ENCODE peak calls at places on chromosomes 5 and 9, in five cellular contexts. D is neuronal stem cell, S is H9, N is H1, H is trophoblast cell. R is an unnamed sample.

GRCh38 chr5:141388661-141389060 is 1.2 kb downstream of the PCDHGB4 start:
- DNase-seq in D (no peak), S (no peak), N (no peak), H (no peak), R (no peak)

GRCh38 chr5:63032343-63032742 is 453.7 kb downstream of the LRRC70 start:
- DNase-seq in D (no peak), S (no peak), N (no peak), H (no peak), R (no peak)

GRCh38 chr5:133459474-133460155 is 152.7 kb downstream of the FSTL4 start:
- DNase-seq in D (no peak), S (peak), N (no peak), H (no peak), R (no peak)

GRCh38 chr5:139104577-139105271 is 93.4 kb downstream of the SIL1 start:
- DNase-seq in D (no peak), S (peak), N (no peak), H (no peak), R (no peak)

GRCh38 chr5:59021286-59021673 is 438.4 kb downstream of the RAB3C start:
- DNase-seq in D (no peak), S (no peak), N (no peak), H (no peak), R (no peak)

GRCh38 chr5:91636351-91636750 is 253.2 kb upstream of the ARRDC3 start:
- DNase-seq in D (no peak), S (no peak), N (no peak), H (no peak), R (no peak)

GRCh38 chr5:15821506-15821905 is 321.5 kb downstream of the FBXL7 start:
- DNase-seq in D (no peak), S (no peak), N (no peak), H (no peak), R (peak)

GRCh38 chr5:176609724-176610429 is at the start of gene GPRIN1:
- DNase-seq in D (peak), S (peak), N (no peak), H (peak), R (peak)

GRCh38 chr5:135466178-135467050 is 14.3 kb upstream of the TIFAB start:
- DNase-seq in D (peak), S (peak), N (no peak), H (peak), R (peak)

GRCh38 chr9:76136986-76137385 is 246.5 kb downstream of the PCSK5 start:
- DNase-seq in D (no peak), S (no peak), N (no peak), H (peak), R (peak)

GRCh38 chr5:17772232-17772631 is 138.0 kb downstream of the TAF11L14 start:
- DNase-seq in D (no peak), S (no peak), N (no peak), H (no peak), R (no peak)

GRCh38 chr5:106152569-106152968 is 1518.2 kb downstream of the EFNA5 start:
- DNase-seq in D (no peak), S (no peak), N (no peak), H (no peak), R (no peak)
- H2BK12ac ChIP-seq in D (no peak), S (no peak), N (no peak), H (no peak), R (no peak)

DNA sequence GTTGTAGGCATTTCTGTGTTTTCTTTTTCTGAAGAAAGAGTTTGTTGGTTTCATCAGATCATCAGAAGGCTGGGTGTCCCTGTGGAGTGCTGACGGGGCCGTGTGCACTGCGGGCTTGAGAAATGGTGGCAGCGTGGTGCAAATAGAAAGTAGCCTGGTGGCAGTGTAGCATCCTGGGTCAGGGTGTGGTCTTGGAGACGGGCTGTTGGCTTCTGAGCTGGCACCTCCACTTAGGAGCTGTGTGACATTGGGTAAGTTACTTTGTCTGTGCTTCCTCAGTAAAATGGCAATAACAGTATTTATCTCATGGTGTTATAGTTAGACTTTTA is 10.0 kb upstream of the NDST1 start:
- DNase-seq in D (no peak), S (no peak), N (no peak), H (no peak), R (no peak)
- H4K8ac ChIP-seq in D (no peak), S (no peak), N (no peak), H (peak), R (peak)

GRCh38 chr9:130463141-130463540 is 18.4 kb downstream of the ASS1 start:
- DNase-seq in D (no peak), S (no peak), N (no peak), H (no peak), R (no peak)

GRCh38 chr9:130459941-130460340 is 15.2 kb downstream of the ASS1 start:
- DNase-seq in D (no peak), S (no peak), N (no peak), H (no peak), R (no peak)

GRCh38 chr9:130462685-130463084 is 17.9 kb downstream of the ASS1 start:
- DNase-seq in D (no peak), S (no peak), N (no peak), H (no peak), R (no peak)

GRCh38 chr9:130461731-130462130 is 17.0 kb downstream of the ASS1 start:
- DNase-seq in D (no peak), S (no peak), N (no peak), H (no peak), R (no peak)

DNA sequence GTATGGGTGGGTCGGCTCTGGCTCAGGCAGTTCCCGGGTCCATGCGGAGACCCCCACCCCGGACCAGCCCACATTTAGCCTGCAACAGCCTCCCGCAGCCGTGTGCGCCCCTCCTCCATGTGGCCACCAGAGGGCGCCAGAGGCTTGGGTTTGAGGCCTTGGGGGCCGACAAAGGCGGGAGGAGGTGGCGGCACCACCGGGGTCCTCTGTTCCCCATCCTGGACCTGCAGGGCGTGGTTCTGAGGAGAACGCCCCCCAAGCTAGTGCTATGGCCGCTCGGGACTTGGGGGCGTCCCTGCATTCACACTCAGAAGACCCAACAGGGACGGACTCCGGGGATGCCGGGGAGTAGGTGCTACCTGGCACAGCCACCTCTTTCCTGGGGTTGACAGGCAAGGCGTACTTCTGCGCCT is 16.5 kb downstream of the ASS1 start:
- DNase-seq in D (peak), S (peak), N (no peak), H (peak), R (peak)
- H2BK12ac ChIP-seq in D (no peak), S (no peak), N (no peak), H (no peak), R (no peak)

DNA sequence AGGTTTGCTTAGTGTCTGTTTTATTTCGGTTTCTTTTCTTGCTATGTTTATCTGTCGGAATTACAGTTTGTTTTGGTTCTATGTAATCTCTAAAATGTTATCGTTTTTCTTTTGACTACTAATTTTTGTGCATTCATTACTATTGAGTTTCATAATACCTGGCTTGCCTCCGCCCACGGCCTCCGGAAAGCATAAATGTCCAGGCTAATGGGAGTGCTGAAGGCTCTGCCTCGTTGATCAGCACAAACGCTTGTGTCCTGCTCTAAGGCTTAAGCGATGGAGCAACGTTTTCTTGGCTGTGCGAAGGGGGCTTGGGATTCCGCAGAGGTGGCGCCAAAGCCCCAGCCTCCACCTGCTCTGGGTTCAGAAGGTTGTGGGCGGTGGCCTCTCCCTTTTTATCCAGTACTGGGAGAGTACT is 19.8 kb downstream of the ANXA2R start:
- DNase-seq in D (no peak), S (peak), N (no peak), H (peak), R (no peak)
- H4K8ac ChIP-seq in D (no peak), S (no peak), N (no peak), H (no peak), R (no peak)

DNA sequence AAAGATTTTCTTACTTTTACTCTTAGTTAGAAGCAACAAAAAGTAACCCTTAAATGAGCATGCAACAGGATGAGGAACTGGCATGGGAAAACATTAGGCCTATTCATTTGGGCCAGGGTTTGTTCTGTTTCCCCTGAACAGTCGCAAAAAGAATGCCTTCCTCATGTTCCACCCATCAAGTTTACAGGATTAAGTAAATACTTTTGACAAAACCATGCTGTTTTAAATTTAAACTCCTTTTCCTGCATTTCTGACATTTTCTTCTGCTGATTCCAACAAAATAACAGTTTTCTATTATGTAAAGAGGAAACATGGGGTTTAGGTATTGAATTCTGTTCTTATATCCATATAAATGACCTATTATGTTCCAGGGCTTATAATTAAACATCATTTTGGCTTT is 236.6 kb upstream of the ACTBL2 start:
- DNase-seq in D (no peak), S (no peak), N (no peak), H (no peak), R (no peak)
- H2BK12ac ChIP-seq in D (no peak), S (no peak), N (no peak), H (no peak), R (no peak)

R was measured in mesenchymal stem cell.